ENCODE peak calls at places on chromosomes 7 and 10, in five cellular contexts. H, K, U, D and C are unnamed samples.

GRCh38 chr10:49076319-49076718 is 39.0 kb downstream of the VSTM4 start:
- DNase-seq in H (no peak), K (no peak), U (no peak), D (no peak), C (peak; percentile 77)

GRCh38 chr7:36943591-36944430 is 219.5 kb upstream of the AOAH start:
- DNase-seq in H (no peak), K (no peak), U (peak; percentile 18), D (no peak), C (no peak)

GRCh38 chr7:64180989-64181388 is 26.0 kb upstream of the ZNF735 start:
- DNase-seq in H (no peak), K (no peak), U (no peak), D (no peak), C (no peak)

GRCh38 chr7:87219545-87220025 is at the start of gene TMEM243:
- DNase-seq in H (peak; percentile 65), K (peak; percentile 82), U (peak; percentile 89), D (peak; percentile 86), C (peak; percentile 87)

GRCh38 chr7:128103498-128104108 is 72.4 kb upstream of the LRRC4 start:
- DNase-seq in H (no peak), K (no peak), U (peak; percentile 72), D (peak; percentile 88), C (no peak)

GRCh38 chr7:26144681-26145080 is 7.3 kb upstream of the NFE2L3 start:
- DNase-seq in H (no peak), K (no peak), U (no peak), D (no peak), C (no peak)

GRCh38 chr7:125358551-125359167 is 429.0 kb upstream of the POT1 start:
- DNase-seq in H (no peak), K (no peak), U (no peak), D (no peak), C (no peak)

GRCh38 chr7:98077762-98078161 is 28.9 kb upstream of the LMTK2 start:
- DNase-seq in H (no peak), K (no peak), U (no peak), D (no peak), C (no peak)

GRCh38 chr10:111177379-111177778 is 100.5 kb downstream of the ADRA2A start:
- DNase-seq in H (no peak), K (no peak), U (no peak), D (no peak), C (no peak)

GRCh38 chr7:36203081-36203775 is 50.2 kb downstream of the EEPD1 start:
- DNase-seq in H (no peak), K (no peak), U (no peak), D (no peak), C (no peak)

GRCh38 chr10:100182281-100182680 is 3.5 kb downstream of the ERLIN1 start:
- DNase-seq in H (no peak), K (no peak), U (no peak), D (no peak), C (no peak)

GRCh38 chr7:5408777-5409176 is 14.9 kb downstream of the TNRC18 start:
- DNase-seq in H (no peak), K (no peak), U (no peak), D (no peak), C (no peak)

GRCh38 chr10:1240341-1240775 is 184.2 kb downstream of the WDR37 start:
- DNase-seq in H (no peak), K (no peak), U (no peak), D (no peak), C (peak; percentile 84)

GRCh38 chr10:112816033-112816430 is 134.0 kb upstream of the TCF7L2 start:
- DNase-seq in H (no peak), K (no peak), U (no peak), D (no peak), C (no peak)

GRCh38 chr7:131109011-131109756 is 218.5 kb upstream of the MKLN1 start:
- DNase-seq in H (no peak), K (no peak), U (no peak), D (no peak), C (no peak)

GRCh38 chr7:136134503-136134902 is 157.3 kb upstream of the MTPN start:
- DNase-seq in H (no peak), K (no peak), U (no peak), D (no peak), C (no peak)

GRCh38 chr10:33386926-33387325 is 52.5 kb upstream of the NRP1 start:
- DNase-seq in H (no peak), K (no peak), U (no peak), D (no peak), C (no peak)

GRCh38 chr10:17544465-17544864 is 72.7 kb downstream of the HACD1 start:
- DNase-seq in H (no peak), K (no peak), U (no peak), D (no peak), C (no peak)

GRCh38 chr10:77403761-77404160 is 233.8 kb downstream of the KCNMA1 start:
- DNase-seq in H (no peak), K (no peak), U (no peak), D (no peak), C (no peak)

GRCh38 chr10:7111089-7111488 is 299.7 kb downstream of the SFMBT2 start:
- DNase-seq in H (no peak), K (no peak), U (no peak), D (no peak), C (no peak)

GRCh38 chr10:69333205-69333604 is 54.9 kb downstream of the HK1 start:
- DNase-seq in H (no peak), K (peak; percentile 77), U (no peak), D (no peak), C (no peak)

GRCh38 chr10:24438800-24439199 is 229.9 kb downstream of the KIAA1217 start:
- DNase-seq in H (no peak), K (no peak), U (no peak), D (no peak), C (no peak)

GRCh38 chr7:2143981-2144595 is 88.7 kb downstream of the MAD1L1 start:
- DNase-seq in H (no peak), K (no peak), U (no peak), D (no peak), C (no peak)

GRCh38 chr7:150378115-150378852 is 846 bp upstream of the ZNF775 start:
- DNase-seq in H (no peak), K (peak; percentile 68), U (peak; percentile 49), D (peak; percentile 68), C (no peak)

GRCh38 chr10:13221572-13221971 is 12.6 kb downstream of the UCMA start:
- DNase-seq in H (no peak), K (no peak), U (no peak), D (no peak), C (no peak)

GRCh38 chr7:5694221-5694754 is 87.2 kb downstream of the RNF216 start:
- DNase-seq in H (no peak), K (no peak), U (no peak), D (no peak), C (no peak)

GRCh38 chr10:90968448-90969086 is 47.7 kb upstream of the ANKRD1 start:
- DNase-seq in H (no peak), K (no peak), U (no peak), D (no peak), C (no peak)

GRCh38 chr7:134991469-134992339 is 5.4 kb downstream of the AGBL3 start:
- DNase-seq in H (no peak), K (no peak), U (no peak), D (no peak), C (no peak)

GRCh38 chr10:23927926-23928325 is 281.0 kb upstream of the KIAA1217 start:
- DNase-seq in H (no peak), K (no peak), U (no peak), D (no peak), C (no peak)

GRCh38 chr10:116437076-116437692 is 9.5 kb downstream of the PNLIPRP3 start:
- DNase-seq in H (no peak), K (no peak), U (no peak), D (no peak), C (no peak)

GRCh38 chr7:149253665-149254064 is 8.3 kb upstream of the ZNF783 start:
- DNase-seq in H (no peak), K (no peak), U (no peak), D (no peak), C (no peak)

GRCh38 chr7:73718905-73719805 is at the start of gene STX1A:
- DNase-seq in H (peak; percentile 48), K (no peak), U (peak; percentile 93), D (peak; percentile 78), C (peak; percentile 92)

GRCh38 chr10:78589687-78590086 is 479.1 kb upstream of the ZMIZ1 start:
- DNase-seq in H (no peak), K (peak; percentile 7), U (no peak), D (no peak), C (peak; percentile 40)

GRCh38 chr10:75889051-75889450 is 457.6 kb downstream of the LRMDA start:
- DNase-seq in H (no peak), K (no peak), U (no peak), D (no peak), C (no peak)

GRCh38 chr7:2173184-2173827 is 59.4 kb downstream of the MAD1L1 start:
- DNase-seq in H (no peak), K (no peak), U (no peak), D (no peak), C (no peak)

GRCh38 chr10:6348091-6348862 is 145.5 kb downstream of the PFKFB3 start:
- DNase-seq in H (peak; percentile 85), K (no peak), U (peak; percentile 89), D (no peak), C (peak; percentile 49)

GRCh38 chr10:275680-276079 is 140.4 kb downstream of the ZMYND11 start:
- DNase-seq in H (no peak), K (no peak), U (no peak), D (no peak), C (no peak)